ENCODE peak calls at places on chromosomes 1 and 21, in six cellular contexts. One of them, this sample, is unnamed.

GRCh38 chr1:5514519-5515183 is 477.6 kb downstream of the NPHP4 start:
- DNase-seq in GM12865: peak; percentile 56
- DNase-seq in H7: peak; percentile 95
- DNase-seq in fibroblast of lung: peak; percentile 25
- DNase-seq in IMR-90: peak; percentile 7
- DNase-seq in body of pancreas: peak; percentile 79
- DNase-seq in this sample: peak; percentile 45

GRCh38 chr21:28135646-28136045 is 857.0 kb downstream of the LTN1 start:
- DNase-seq in GM12865: no peak
- DNase-seq in H7: no peak
- DNase-seq in fibroblast of lung: no peak
- DNase-seq in IMR-90: no peak
- DNase-seq in body of pancreas: no peak
- DNase-seq in this sample: no peak

GRCh38 chr21:28253971-28254370 is 738.7 kb downstream of the LTN1 start:
- DNase-seq in GM12865: no peak
- DNase-seq in H7: no peak
- DNase-seq in fibroblast of lung: no peak
- DNase-seq in IMR-90: no peak
- DNase-seq in body of pancreas: no peak
- DNase-seq in this sample: no peak

GRCh38 chr1:84152649-84153056 is 8.6 kb downstream of the PRKACB start:
- DNase-seq in GM12865: peak; percentile 70
- DNase-seq in H7: no peak
- DNase-seq in fibroblast of lung: no peak
- DNase-seq in IMR-90: no peak
- DNase-seq in body of pancreas: no peak
- DNase-seq in this sample: no peak

GRCh38 chr1:187689137-187689536 is 860.4 kb downstream of the PLA2G4A start:
- DNase-seq in GM12865: no peak
- DNase-seq in H7: no peak
- DNase-seq in fibroblast of lung: peak; percentile 88
- DNase-seq in IMR-90: peak; percentile 90
- DNase-seq in body of pancreas: peak; percentile 62
- DNase-seq in this sample: no peak

GRCh38 chr1:74464037-74464436 is 48.4 kb downstream of the LRRC53 start:
- DNase-seq in GM12865: no peak
- DNase-seq in H7: no peak
- DNase-seq in fibroblast of lung: no peak
- DNase-seq in IMR-90: no peak
- DNase-seq in body of pancreas: no peak
- DNase-seq in this sample: no peak

GRCh38 chr1:90879281-90879680 is 142.6 kb downstream of the ZNF644 start:
- DNase-seq in GM12865: no peak
- DNase-seq in H7: no peak
- DNase-seq in fibroblast of lung: peak; percentile 10
- DNase-seq in IMR-90: peak; percentile 7
- DNase-seq in body of pancreas: no peak
- DNase-seq in this sample: no peak

GRCh38 chr1:172905452-172905851 is 145.3 kb downstream of the TNFSF18 start:
- DNase-seq in GM12865: no peak
- DNase-seq in H7: no peak
- DNase-seq in fibroblast of lung: no peak
- DNase-seq in IMR-90: peak; percentile 73
- DNase-seq in body of pancreas: no peak
- DNase-seq in this sample: no peak

GRCh38 chr1:163170331-163170730 is 32.4 kb downstream of the RGS5 start:
- DNase-seq in GM12865: no peak
- DNase-seq in H7: no peak
- DNase-seq in fibroblast of lung: peak; percentile 18
- DNase-seq in IMR-90: peak; percentile 18
- DNase-seq in body of pancreas: no peak
- DNase-seq in this sample: no peak

GRCh38 chr1:40622936-40623629 is 42.4 kb downstream of the RIMS3 start:
- DNase-seq in GM12865: no peak
- DNase-seq in H7: peak; percentile 9
- DNase-seq in fibroblast of lung: no peak
- DNase-seq in IMR-90: no peak
- DNase-seq in body of pancreas: no peak
- DNase-seq in this sample: no peak

GRCh38 chr1:225980005-225980404 is 19.1 kb downstream of the SDE2 start:
- DNase-seq in GM12865: no peak
- DNase-seq in H7: no peak
- DNase-seq in fibroblast of lung: no peak
- DNase-seq in IMR-90: no peak
- DNase-seq in body of pancreas: peak; percentile 84
- DNase-seq in this sample: no peak

GRCh38 chr1:61053712-61054608 is 28.4 kb upstream of the NFIA start:
- DNase-seq in GM12865: no peak
- DNase-seq in H7: peak; percentile 80
- DNase-seq in fibroblast of lung: no peak
- DNase-seq in IMR-90: no peak
- DNase-seq in body of pancreas: peak; percentile 48
- DNase-seq in this sample: peak; percentile 83

GRCh38 chr1:106290805-106291537 is 765.5 kb upstream of the PRMT6 start:
- DNase-seq in GM12865: no peak
- DNase-seq in H7: no peak
- DNase-seq in fibroblast of lung: peak; percentile 70
- DNase-seq in IMR-90: no peak
- DNase-seq in body of pancreas: no peak
- DNase-seq in this sample: no peak

GRCh38 chr1:155226188-155226909 is 17.9 kb downstream of the MTX1 start:
- DNase-seq in GM12865: peak; percentile 88
- DNase-seq in H7: peak; percentile 87
- DNase-seq in fibroblast of lung: peak; percentile 78
- DNase-seq in IMR-90: peak; percentile 72
- DNase-seq in body of pancreas: peak; percentile 72
- DNase-seq in this sample: peak; percentile 69

GRCh38 chr1:111503585-111504060 is at the start of the genes ADORA3 and TMIGD3:
- DNase-seq in GM12865: peak; percentile 60
- DNase-seq in H7: no peak
- DNase-seq in fibroblast of lung: no peak
- DNase-seq in IMR-90: no peak
- DNase-seq in body of pancreas: no peak
- DNase-seq in this sample: no peak

GRCh38 chr1:77424236-77424635 is 142.4 kb downstream of the AK5 start:
- DNase-seq in GM12865: no peak
- DNase-seq in H7: no peak
- DNase-seq in fibroblast of lung: peak; percentile 50
- DNase-seq in IMR-90: peak; percentile 74
- DNase-seq in body of pancreas: no peak
- DNase-seq in this sample: no peak

GRCh38 chr1:75632350-75632949 is 21.5 kb upstream of the SLC44A5 start:
- DNase-seq in GM12865: peak; percentile 27
- DNase-seq in H7: peak; percentile 14
- DNase-seq in fibroblast of lung: peak; percentile 37
- DNase-seq in IMR-90: peak; percentile 23
- DNase-seq in body of pancreas: no peak
- DNase-seq in this sample: no peak

GRCh38 chr1:77316966-77317365 is 35.1 kb downstream of the AK5 start:
- DNase-seq in GM12865: no peak
- DNase-seq in H7: no peak
- DNase-seq in fibroblast of lung: peak; percentile 12
- DNase-seq in IMR-90: peak; percentile 48
- DNase-seq in body of pancreas: no peak
- DNase-seq in this sample: no peak

GRCh38 chr1:165924096-165924495 is 96.7 kb downstream of the UCK2 start:
- DNase-seq in GM12865: no peak
- DNase-seq in H7: no peak
- DNase-seq in fibroblast of lung: no peak
- DNase-seq in IMR-90: no peak
- DNase-seq in body of pancreas: no peak
- DNase-seq in this sample: no peak

GRCh38 chr1:208189183-208189582 is 55.0 kb downstream of the PLXNA2 start:
- DNase-seq in GM12865: no peak
- DNase-seq in H7: no peak
- DNase-seq in fibroblast of lung: no peak
- DNase-seq in IMR-90: no peak
- DNase-seq in body of pancreas: no peak
- DNase-seq in this sample: no peak
- H3K4me3 ChIP-seq in GM12865: no peak overlapping the region
- H3K4me3 ChIP-seq in H7: no peak overlapping the region
- H3K4me3 ChIP-seq in fibroblast of lung: no peak overlapping the region
- H3K4me3 ChIP-seq in IMR-90: no peak overlapping the region
- H3K4me3 ChIP-seq in body of pancreas: no peak overlapping the region
- H3K4me3 ChIP-seq in this sample: no peak overlapping the region

GRCh38 chr21:39669976-39670671 is 57.4 kb downstream of the B3GALT5 start:
- DNase-seq in GM12865: no peak
- DNase-seq in H7: no peak
- DNase-seq in fibroblast of lung: no peak
- DNase-seq in IMR-90: no peak
- DNase-seq in body of pancreas: no peak
- DNase-seq in this sample: no peak
- H3K4me3 ChIP-seq in GM12865: no peak overlapping the region
- H3K4me3 ChIP-seq in H7: no peak overlapping the region
- H3K4me3 ChIP-seq in fibroblast of lung: no peak overlapping the region
- H3K4me3 ChIP-seq in IMR-90: no peak overlapping the region
- H3K4me3 ChIP-seq in body of pancreas: no peak overlapping the region
- H3K4me3 ChIP-seq in this sample: no peak overlapping the region

GRCh38 chr1:44776749-44777068 is 1.4 kb downstream of the RPS8 start:
- DNase-seq in GM12865: no peak
- DNase-seq in H7: no peak
- DNase-seq in fibroblast of lung: no peak
- DNase-seq in IMR-90: no peak
- DNase-seq in body of pancreas: no peak
- DNase-seq in this sample: no peak

GRCh38 chr1:44778705-44779576 is 3.6 kb downstream of the RPS8 start:
- DNase-seq in GM12865: no peak
- DNase-seq in H7: no peak
- DNase-seq in fibroblast of lung: no peak
- DNase-seq in IMR-90: no peak
- DNase-seq in body of pancreas: no peak
- DNase-seq in this sample: no peak

GRCh38 chr1:44775930-44776748 is 799 bp downstream of the RPS8 start:
- DNase-seq in GM12865: peak; percentile 53
- DNase-seq in H7: no peak
- DNase-seq in fibroblast of lung: peak; percentile 17
- DNase-seq in IMR-90: no peak
- DNase-seq in body of pancreas: peak; percentile 30
- DNase-seq in this sample: no peak

GRCh38 chr1:44777969-44778635 is 2.8 kb downstream of the RPS8 start:
- DNase-seq in GM12865: no peak
- DNase-seq in H7: no peak
- DNase-seq in fibroblast of lung: no peak
- DNase-seq in IMR-90: no peak
- DNase-seq in body of pancreas: no peak
- DNase-seq in this sample: no peak

GRCh38 chr1:44777547-44777946 is 2.2 kb downstream of the RPS8 start:
- DNase-seq in GM12865: no peak
- DNase-seq in H7: no peak
- DNase-seq in fibroblast of lung: no peak
- DNase-seq in IMR-90: no peak
- DNase-seq in body of pancreas: no peak
- DNase-seq in this sample: no peak
- H3K4me3 ChIP-seq in GM12865: peak overlapping the region; percentile 80
- H3K4me3 ChIP-seq in H7: no peak overlapping the region
- H3K4me3 ChIP-seq in fibroblast of lung: peak overlapping the region; percentile 79
- H3K4me3 ChIP-seq in IMR-90: no peak overlapping the region
- H3K4me3 ChIP-seq in body of pancreas: no peak overlapping the region
- H3K4me3 ChIP-seq in this sample: no peak overlapping the region

DNA sequence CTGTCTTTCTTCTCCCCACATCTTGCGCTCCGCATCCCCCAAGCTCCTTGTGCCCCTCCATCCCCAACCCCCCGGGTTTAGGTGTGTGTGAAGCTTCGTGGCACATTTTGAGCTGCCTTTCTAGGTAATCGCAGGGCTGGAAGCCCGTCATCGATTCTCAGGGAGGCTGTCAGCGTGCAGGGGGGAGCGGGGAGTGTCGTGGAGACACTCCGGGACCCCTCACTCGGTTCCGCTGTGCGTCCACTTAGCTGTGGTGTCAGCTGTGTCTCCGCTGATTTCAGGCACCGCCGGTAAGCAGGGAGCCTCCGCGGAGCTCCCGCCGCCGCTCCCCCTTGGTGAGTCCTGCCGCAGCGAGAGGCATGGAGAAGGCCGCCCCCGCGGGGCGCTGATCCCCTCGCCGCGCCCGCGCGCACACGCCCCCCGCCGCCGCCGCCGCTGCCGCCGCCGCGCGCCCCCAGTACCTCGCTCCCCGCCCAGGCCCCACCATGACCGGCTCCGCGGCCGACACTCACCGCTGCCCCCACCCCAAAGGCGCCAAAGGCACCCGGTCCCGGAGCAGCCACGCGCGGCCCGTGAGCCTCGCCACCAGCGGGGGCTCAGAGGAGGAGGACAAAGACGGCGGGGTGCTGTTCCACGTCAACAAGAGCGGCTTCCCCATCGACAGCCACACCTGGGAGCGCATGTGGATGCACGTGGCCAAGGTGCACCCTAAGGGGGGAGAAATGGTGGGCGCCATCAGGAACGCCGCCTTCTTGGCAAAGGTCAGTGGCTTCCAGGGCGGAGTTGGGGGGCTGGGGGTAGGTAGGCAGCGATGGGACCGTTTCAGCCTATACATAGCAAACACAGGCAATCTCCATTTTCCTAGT is 950 bp downstream of the VASH2 start:
- DNase-seq in GM12865: no peak
- DNase-seq in H7: peak; percentile 73
- DNase-seq in fibroblast of lung: no peak
- DNase-seq in IMR-90: no peak
- DNase-seq in body of pancreas: no peak
- DNase-seq in this sample: no peak
- H3K4me3 ChIP-seq in GM12865: peak overlapping the region; percentile 98
- H3K4me3 ChIP-seq in H7: peak overlapping the region; percentile 95
- H3K4me3 ChIP-seq in fibroblast of lung: peak overlapping the region; percentile 62
- H3K4me3 ChIP-seq in IMR-90: peak overlapping the region; percentile 66
- H3K4me3 ChIP-seq in body of pancreas: peak overlapping the region; percentile 3
- H3K4me3 ChIP-seq in this sample: peak overlapping the region; percentile 63

DNA sequence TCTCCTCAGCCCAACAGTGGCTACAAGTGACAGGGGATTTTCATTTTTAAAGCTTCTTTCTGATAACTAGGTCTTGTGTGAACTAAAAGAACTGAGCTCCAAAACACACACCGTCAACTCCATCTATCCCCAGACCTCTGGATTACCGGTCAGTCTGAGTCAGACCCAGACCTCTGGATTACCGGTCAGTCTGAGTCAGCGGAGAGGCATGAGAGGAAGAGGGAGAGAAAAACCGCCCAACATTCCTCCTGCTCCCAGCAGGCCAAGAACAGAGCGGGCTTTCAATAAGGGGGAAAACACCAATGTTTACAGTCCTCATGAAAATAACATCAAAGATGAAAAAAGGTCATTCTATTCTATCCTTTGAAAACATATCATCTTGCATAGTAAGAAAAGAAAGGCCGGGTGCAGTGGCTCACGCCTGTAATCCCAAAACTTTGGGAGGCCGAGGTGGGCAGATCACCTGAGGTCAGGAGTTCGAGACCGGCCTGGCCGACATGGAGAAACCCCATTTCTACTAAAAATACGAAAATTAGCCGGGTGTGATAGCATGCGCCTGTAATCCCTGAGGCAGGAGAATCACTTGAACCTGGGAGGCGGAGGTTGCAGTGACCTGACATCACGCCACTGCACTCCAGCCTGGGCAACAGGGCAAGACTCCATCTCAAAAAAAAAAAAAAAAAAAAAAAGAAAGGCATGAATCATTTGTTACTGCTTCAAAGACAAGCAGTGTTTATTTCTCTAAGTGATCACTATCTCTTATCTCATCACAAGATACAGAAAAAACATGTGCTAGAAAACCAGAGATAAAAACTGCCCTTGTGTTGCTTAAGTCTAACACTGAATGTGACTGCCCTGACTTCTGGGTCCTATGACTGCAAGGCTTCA is 3.4 kb downstream of the PTTG1IP start:
- DNase-seq in GM12865: no peak
- DNase-seq in H7: no peak
- DNase-seq in fibroblast of lung: peak; percentile 88
- DNase-seq in IMR-90: peak; percentile 96
- DNase-seq in body of pancreas: peak; percentile 61
- DNase-seq in this sample: peak; percentile 51
- H3K4me3 ChIP-seq in GM12865: no peak overlapping the region
- H3K4me3 ChIP-seq in H7: no peak overlapping the region
- H3K4me3 ChIP-seq in fibroblast of lung: peak overlapping the region; percentile 40
- H3K4me3 ChIP-seq in IMR-90: peak overlapping the region; percentile 29
- H3K4me3 ChIP-seq in body of pancreas: no peak overlapping the region
- H3K4me3 ChIP-seq in this sample: peak overlapping the region; percentile 14

This sample was measured in heart left ventricle.